ENCODE peak calls at places on chromosome 9, in eight cellular contexts. R is substantia nigra, K is neural progenitor cell, H is GM23248, L is heart left ventricle, O is A549, E is GM23338, X is PC-3. V is an unnamed sample.

GRCh38 chr9:101449071-101449721 is 13.6 kb upstream of the ALDOB start:
- DNase-seq in H (peak), X (peak), O (peak), L (peak), R (peak), E (peak), K (peak), V (no peak)

GRCh38 chr9:124371183-124371582 is 44.1 kb downstream of the PSMB7 start:
- DNase-seq in L (no peak), O (no peak), E (no peak), R (no peak), X (no peak), H (peak), K (no peak), V (no peak)

GRCh38 chr9:112719292-112719691 is 1.4 kb upstream of the INIP start:
- DNase-seq in L (no peak), X (no peak), K (no peak), R (no peak), E (no peak), O (no peak), H (peak), V (no peak)

GRCh38 chr9:72305102-72305546 is 59.9 kb downstream of the ZFAND5 start:
- DNase-seq in O (peak), E (peak), L (peak), X (peak), K (peak), R (no peak), H (peak), V (peak)

GRCh38 chr9:2158111-2158610 is 143.0 kb downstream of the SMARCA2 start:
- DNase-seq in X (peak), R (no peak), H (peak), L (no peak), K (peak), O (peak), E (peak), V (no peak)

GRCh38 chr9:112361602-112362001 is 18.3 kb upstream of the HSDL2 start:
- DNase-seq in X (peak), R (no peak), E (peak), H (peak), O (peak), K (peak), L (no peak), V (no peak)

GRCh38 chr9:70044450-70045307 is 1.0 kb downstream of the MAMDC2 start:
- DNase-seq in R (no peak), X (no peak), L (no peak), H (peak), O (no peak), K (peak), E (peak), V (no peak)

GRCh38 chr9:112050544-112051475 is 124.3 kb downstream of the SUSD1 start:
- DNase-seq in X (peak), R (no peak), E (no peak), L (no peak), H (peak), K (peak), O (peak), V (no peak)

GRCh38 chr9:95736891-95737522 is 138.5 kb upstream of the ERCC6L2 start:
- DNase-seq in L (no peak), H (no peak), K (no peak), R (no peak), E (peak), O (no peak), X (no peak), V (no peak)

GRCh38 chr9:108017671-108018070 is 528.1 kb upstream of the KLF4 start:
- DNase-seq in E (peak), K (peak), X (no peak), O (no peak), H (no peak), L (no peak), R (no peak), V (no peak)

GRCh38 chr9:36738318-36738975 is 165.8 kb downstream of the MELK start:
- DNase-seq in L (no peak), K (no peak), R (no peak), H (peak), E (no peak), X (peak), O (peak), V (no peak)

GRCh38 chr9:128505414-128505765 is 871 bp downstream of the GLE1 start:
- DNase-seq in L (no peak), H (peak), X (peak), R (no peak), K (no peak), E (no peak), O (no peak), V (no peak)

GRCh38 chr9:1989500-1989899 is 25.6 kb upstream of the SMARCA2 start:
- DNase-seq in R (no peak), K (no peak), E (no peak), O (no peak), H (no peak), X (no peak), L (no peak), V (no peak)

GRCh38 chr9:71901695-71902094 is 9.3 kb downstream of the ABHD17B start:
- DNase-seq in E (peak), O (no peak), H (no peak), R (no peak), X (no peak), K (no peak), L (no peak), V (no peak)

GRCh38 chr9:97682242-97682641 is 14.9 kb downstream of the XPA start:
- DNase-seq in L (no peak), E (no peak), K (no peak), H (no peak), R (no peak), X (no peak), O (no peak), V (no peak)

GRCh38 chr9:5013379-5013778 is 28.3 kb downstream of the JAK2 start:
- DNase-seq in E (no peak), H (no peak), X (no peak), K (no peak), R (no peak), O (no peak), L (no peak), V (no peak)

GRCh38 chr9:111603041-111603440 is 3.6 kb upstream of the PTGR1 start:
- DNase-seq in O (no peak), X (no peak), L (no peak), K (no peak), H (no peak), R (no peak), E (no peak), V (no peak)

GRCh38 chr9:27542519-27542918 is 12.9 kb upstream of the MOB3B start:
- DNase-seq in L (no peak), R (no peak), H (no peak), K (no peak), E (no peak), X (no peak), O (no peak), V (no peak)

GRCh38 chr9:99037768-99038167 is 67.1 kb upstream of the TGFBR1 start:
- DNase-seq in O (no peak), E (no peak), K (no peak), R (no peak), X (no peak), L (no peak), H (peak), V (no peak)

GRCh38 chr9:20364954-20365353 is 257.3 kb downstream of the MLLT3 start:
- DNase-seq in L (no peak), H (no peak), E (no peak), R (no peak), K (peak), O (no peak), X (no peak), V (no peak)

GRCh38 chr9:122816163-122816867 is 12.1 kb downstream of the PDCL start:
- DNase-seq in E (no peak), R (no peak), O (no peak), K (no peak), X (no peak), H (no peak), L (peak), V (peak)

GRCh38 chr9:126424511-126424910 is 97.9 kb downstream of the MVB12B start:
- DNase-seq in X (no peak), E (no peak), H (no peak), R (no peak), K (no peak), L (no peak), O (no peak), V (no peak)

GRCh38 chr9:134698587-134699342 is 57.2 kb downstream of the COL5A1 start:
- DNase-seq in R (peak), K (peak), O (peak), X (peak), E (peak), L (peak), H (peak), V (no peak)

GRCh38 chr9:130563797-130564196 is 15.6 kb upstream of the FUBP3 start:
- DNase-seq in R (no peak), O (no peak), K (no peak), L (no peak), E (no peak), H (no peak), X (no peak), V (no peak)

DNA sequence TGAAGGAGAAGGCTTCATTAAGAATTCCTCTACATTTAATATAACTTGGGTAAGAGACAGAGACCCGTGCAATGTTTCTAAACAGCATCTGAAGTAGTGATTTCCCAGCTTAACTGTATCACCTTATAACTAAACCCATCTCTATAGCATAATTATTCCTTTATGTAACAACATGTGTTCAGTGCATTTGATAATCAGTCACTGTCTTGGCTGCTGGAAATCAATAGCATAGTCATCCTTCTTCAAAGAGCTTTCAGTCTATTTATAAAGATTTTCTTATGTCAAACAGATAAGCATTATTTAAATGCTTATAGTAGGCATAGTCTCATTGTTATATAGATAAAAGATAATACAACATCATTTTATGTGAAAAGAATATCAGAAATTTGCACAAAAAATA is 80.1 kb upstream of the TYRP1 start:
- DNase-seq in H (no peak), L (no peak), O (no peak), K (no peak), X (no peak), E (no peak), R (no peak), V (no peak)
- H3K27ac ChIP-seq in H (no peak), L (no peak), O (no peak), K (no peak), X (no peak), E (no peak), R (no peak), V (no peak)

GRCh38 chr9:136484153-136485048 is 1.6 kb upstream of the SEC16A start:
- DNase-seq in L (peak), H (peak), K (peak), E (no peak), O (peak), R (no peak), X (peak), V (no peak)
- H3K27ac ChIP-seq in L (peak), H (peak), K (no peak), E (no peak), O (peak), R (peak), X (peak), V (peak)

GRCh38 chr9:38027714-38028113 is 41.3 kb downstream of the SHB start:
- DNase-seq in L (no peak), E (no peak), R (no peak), K (no peak), O (no peak), X (no peak), H (no peak), V (no peak)
- H3K27ac ChIP-seq in L (no peak), E (no peak), R (peak), K (no peak), O (peak), X (peak), H (no peak), V (no peak)

DNA sequence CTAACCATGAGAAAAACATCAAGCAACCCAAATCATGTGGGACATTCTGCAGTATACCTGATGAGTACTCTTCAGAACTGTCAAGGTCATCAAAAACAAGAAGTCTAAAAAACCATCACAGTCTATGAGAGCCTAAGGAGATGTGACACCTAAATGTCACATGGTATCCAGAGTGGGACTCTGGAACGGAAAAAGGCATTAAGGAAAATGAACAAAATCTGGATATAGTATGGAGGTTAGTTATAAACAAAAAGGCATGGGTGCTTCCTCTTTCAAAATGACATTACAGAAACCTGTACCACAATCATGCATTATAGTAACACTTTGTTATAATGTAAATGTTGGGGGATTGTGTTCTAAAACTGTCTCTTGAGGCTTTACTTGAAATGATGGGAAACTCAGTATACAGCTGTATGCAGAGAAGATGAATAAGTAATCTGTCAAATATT is 47.4 kb downstream of the PRKACG start:
- DNase-seq in X (no peak), K (no peak), E (no peak), O (no peak), R (no peak), L (no peak), H (no peak), V (no peak)
- H3K27ac ChIP-seq in X (no peak), K (no peak), E (no peak), O (no peak), R (no peak), L (no peak), H (no peak), V (no peak)

GRCh38 chr9:34500623-34501267 is 22.0 kb downstream of the ENHO start:
- DNase-seq in X (peak), E (peak), K (peak), R (peak), L (peak), H (peak), O (peak), V (no peak)

GRCh38 chr9:34503406-34503805 is 19.4 kb downstream of the ENHO start:
- DNase-seq in K (no peak), X (peak), O (no peak), E (no peak), L (no peak), H (no peak), R (no peak), V (no peak)

GRCh38 chr9:34502471-34503335 is 20.1 kb downstream of the ENHO start:
- DNase-seq in H (no peak), R (no peak), E (no peak), K (no peak), O (no peak), X (peak), L (no peak), V (no peak)

GRCh38 chr9:34501889-34502425 is 20.8 kb downstream of the ENHO start:
- DNase-seq in R (peak), O (no peak), K (peak), L (peak), E (peak), H (peak), X (peak), V (no peak)

GRCh38 chr9:34501372-34501771 is 21.4 kb downstream of the ENHO start:
- DNase-seq in R (no peak), E (no peak), O (no peak), H (peak), L (no peak), X (no peak), K (no peak), V (no peak)
- H3K27ac ChIP-seq in R (peak), E (no peak), O (no peak), H (no peak), L (no peak), X (no peak), K (no peak), V (no peak)

DNA sequence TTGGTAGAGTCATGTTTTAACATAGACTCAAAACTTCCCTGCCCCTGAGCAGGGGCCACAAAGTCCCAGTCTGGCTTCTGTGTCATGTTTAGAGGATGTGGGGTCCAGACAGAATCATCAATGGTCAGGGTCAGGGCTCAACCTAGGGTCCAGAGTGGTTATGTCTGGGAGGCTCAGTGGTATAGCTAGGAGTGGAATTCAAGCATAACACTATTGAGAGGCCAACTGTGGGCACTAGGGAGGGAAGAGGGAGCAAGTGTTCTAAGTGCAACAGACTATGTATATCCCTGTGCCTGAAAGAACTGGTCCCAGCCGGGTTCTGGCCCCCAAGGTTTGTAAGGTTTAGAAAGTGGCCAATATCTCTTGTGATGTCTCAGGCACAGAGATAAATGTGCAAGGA is 14.1 kb downstream of the MYORG start:
- DNase-seq in O (no peak), E (no peak), H (no peak), X (no peak), R (no peak), L (no peak), K (no peak), V (no peak)
- H3K27ac ChIP-seq in O (no peak), E (no peak), H (no peak), X (no peak), R (no peak), L (no peak), K (no peak), V (no peak)